ENCODE peak calls at places on chromosome 11, in ten cellular contexts. S is naive thymus-derived CD8-positive, alpha-beta T cell; W is NCI-H226; F is tibial nerve; O is astrocyte; E is astrocyte of the spinal cord; J is NAMALWA; Y is AG09309; N is nephron progenitor cell; B is CD4-positive, alpha-beta T cell. X is an unnamed sample.

GRCh38 chr11:65136515-65137096 is 2.3 kb upstream of the SYVN1 start:
- DNase-seq in S (no peak), W (no peak), F (no peak), O (no peak), E (no peak), J (no peak), Y (no peak), N (no peak), B (no peak), X (no peak)

GRCh38 chr11:110468095-110468494 is 38.3 kb downstream of the FDX1 start:
- DNase-seq in S (no peak), W (no peak), F (no peak), O (no peak), E (no peak), J (no peak), Y (no peak), N (no peak), B (no peak), X (no peak)

GRCh38 chr11:119314748-119315138 is 2.2 kb downstream of the MCAM start:
- DNase-seq in S (no peak), W (no peak), F (no peak), O (no peak), E (no peak), J (no peak), Y (no peak), N (no peak), B (no peak), X (no peak)

GRCh38 chr11:80873309-80873999 is 1432.6 kb upstream of the TENM4 start:
- DNase-seq in S (no peak), W (no peak), F (no peak), O (peak; percentile 44), E (peak; percentile 50), J (no peak), Y (no peak), N (no peak), B (no peak), X (no peak)

GRCh38 chr11:2574553-2575535 is 125.0 kb downstream of the KCNQ1OT1 start:
- DNase-seq in S (peak; percentile 57), W (no peak), F (no peak), O (no peak), E (no peak), J (no peak), Y (no peak), N (no peak), B (no peak), X (no peak)

GRCh38 chr11:30128269-30128932 is 102.4 kb upstream of the FSHB start:
- DNase-seq in S (no peak), W (peak; percentile 53), F (no peak), O (peak; percentile 15), E (peak; percentile 37), J (peak; percentile 45), Y (no peak), N (peak; percentile 3), B (no peak), X (no peak)

GRCh38 chr11:62592216-62592815 is 993 bp upstream of the TUT1 start:
- DNase-seq in S (no peak), W (no peak), F (no peak), O (no peak), E (no peak), J (no peak), Y (no peak), N (no peak), B (no peak), X (no peak)

GRCh38 chr11:113131036-113131775 is 170.0 kb downstream of the NCAM1 start:
- DNase-seq in S (no peak), W (no peak), F (no peak), O (no peak), E (no peak), J (no peak), Y (no peak), N (no peak), B (no peak), X (no peak)

GRCh38 chr11:8813658-8814057 is 97.3 kb upstream of the AKIP1 start:
- DNase-seq in S (no peak), W (peak; percentile 71), F (peak; percentile 45), O (peak; percentile 76), E (peak; percentile 87), J (peak; percentile 80), Y (no peak), N (peak; percentile 79), B (no peak), X (no peak)

GRCh38 chr11:59273008-59273841 is 60.5 kb upstream of the MPEG1 start:
- DNase-seq in S (no peak), W (no peak), F (no peak), O (no peak), E (no peak), J (peak; percentile 92), Y (no peak), N (no peak), B (no peak), X (no peak)

GRCh38 chr11:75766449-75767227 is 1.9 kb upstream of the DGAT2 start:
- DNase-seq in S (no peak), W (no peak), F (no peak), O (no peak), E (no peak), J (no peak), Y (no peak), N (no peak), B (no peak), X (no peak)

GRCh38 chr11:74024630-74025029 is 15.7 kb upstream of the UCP3 start:
- DNase-seq in S (no peak), W (peak; percentile 75), F (peak; percentile 72), O (peak; percentile 61), E (peak; percentile 87), J (no peak), Y (peak; percentile 74), N (no peak), B (no peak), X (no peak)

GRCh38 chr11:12451179-12451814 is 73.9 kb downstream of the PARVA start:
- DNase-seq in S (no peak), W (no peak), F (no peak), O (no peak), E (no peak), J (no peak), Y (no peak), N (no peak), B (no peak), X (no peak)

GRCh38 chr11:46363455-46363920 is 16.2 kb downstream of the DGKZ start:
- DNase-seq in S (no peak), W (no peak), F (no peak), O (peak; percentile 46), E (peak; percentile 53), J (no peak), Y (no peak), N (no peak), B (no peak), X (no peak)

GRCh38 chr11:64566915-64567882 is 23.8 kb upstream of the SLC22A12 start:
- DNase-seq in S (no peak), W (no peak), F (no peak), O (no peak), E (no peak), J (no peak), Y (no peak), N (peak; percentile 63), B (no peak), X (no peak)

GRCh38 chr11:331332-332060 is 10.8 kb upstream of the IFITM3 start:
- DNase-seq in S (no peak), W (no peak), F (no peak), O (no peak), E (no peak), J (no peak), Y (no peak), N (no peak), B (no peak), X (no peak)

GRCh38 chr11:68117896-68118470 is 3.2 kb downstream of the CHKA start:
- DNase-seq in S (no peak), W (no peak), F (no peak), O (no peak), E (no peak), J (no peak), Y (no peak), N (no peak), B (no peak), X (no peak)

GRCh38 chr11:30521297-30522071 is 64.7 kb downstream of the MPPED2 start:
- DNase-seq in S (no peak), W (no peak), F (no peak), O (no peak), E (no peak), J (no peak), Y (no peak), N (peak; percentile 6), B (no peak), X (no peak)

GRCh38 chr11:78354741-78355705 is 62.6 kb downstream of the GAB2 start:
- DNase-seq in S (no peak), W (no peak), F (no peak), O (no peak), E (peak; percentile 70), J (peak; percentile 28), Y (no peak), N (no peak), B (no peak), X (no peak)

GRCh38 chr11:134159652-134160051 is 64.1 kb downstream of the NCAPD3 start:
- DNase-seq in S (no peak), W (no peak), F (no peak), O (no peak), E (no peak), J (no peak), Y (no peak), N (no peak), B (no peak), X (no peak)

GRCh38 chr11:126647735-126648134 is 292.2 kb downstream of the ST3GAL4 start:
- DNase-seq in S (no peak), W (peak; percentile 86), F (no peak), O (peak; percentile 88), E (peak; percentile 88), J (no peak), Y (peak; percentile 59), N (no peak), B (no peak), X (no peak)

GRCh38 chr11:73314121-73314948 is 6.3 kb downstream of the ARHGEF17 start:
- DNase-seq in S (no peak), W (peak; percentile 99), F (no peak), O (peak; percentile 70), E (peak; percentile 76), J (peak; percentile 36), Y (no peak), N (peak; percentile 78), B (no peak), X (no peak)

GRCh38 chr11:21133244-21133643 is 463.9 kb downstream of the NELL1 start:
- DNase-seq in S (no peak), W (no peak), F (no peak), O (no peak), E (no peak), J (no peak), Y (no peak), N (no peak), B (no peak), X (no peak)

GRCh38 chr11:441418-442274 is at the start of gene ANO9:
- DNase-seq in S (peak; percentile 74), W (peak; percentile 32), F (no peak), O (no peak), E (no peak), J (peak; percentile 53), Y (no peak), N (peak; percentile 59), B (peak; percentile 68), X (no peak)

GRCh38 chr11:59659981-59660380 is 8.9 kb downstream of the PATL1 start:
- DNase-seq in S (no peak), W (no peak), F (no peak), O (no peak), E (no peak), J (no peak), Y (no peak), N (no peak), B (no peak), X (no peak)

GRCh38 chr11:83292709-83293435 is 6.7 kb upstream of the CCDC90B start:
- DNase-seq in S (no peak), W (peak; percentile 21), F (peak; percentile 66), O (peak; percentile 57), E (peak; percentile 67), J (peak; percentile 80), Y (peak; percentile 40), N (peak; percentile 15), B (no peak), X (no peak)

GRCh38 chr11:7488681-7489080 is 3.4 kb downstream of the OLFML1 start:
- DNase-seq in S (no peak), W (no peak), F (no peak), O (no peak), E (no peak), J (no peak), Y (no peak), N (no peak), B (no peak), X (no peak)

GRCh38 chr11:45252877-45253276 is 33.3 kb downstream of the SYT13 start:
- DNase-seq in S (no peak), W (no peak), F (no peak), O (no peak), E (no peak), J (no peak), Y (no peak), N (no peak), B (no peak), X (no peak)

X was measured in cerebellar nuclear complex.